ENCODE peak calls at places on chromosomes 16 and 17, in eight cellular contexts. N, B, E, R, T, F, G and C are unnamed samples.

GRCh38 chr17:78759203-78759968 is 22.7 kb downstream of the CYTH1 start:
- DNase-seq in N (peak; percentile 82), B (peak; percentile 43), E (peak; percentile 70), R (peak; percentile 70), T (peak; percentile 70), F (no peak), G (peak; percentile 75), C (peak; percentile 92)

GRCh38 chr17:915416-916201 is 64.0 kb downstream of the NXN start:
- DNase-seq in N (no peak), B (no peak), E (peak; percentile 30), R (no peak), T (peak; percentile 76), F (peak; percentile 74), G (peak; percentile 69), C (no peak)

GRCh38 chr17:2222901-2223616 is 80.5 kb downstream of the SMG6 start:
- DNase-seq in N (peak; percentile 57), B (peak; percentile 80), E (peak; percentile 36), R (no peak), T (peak; percentile 59), F (peak; percentile 60), G (peak; percentile 84), C (no peak)

GRCh38 chr16:79194291-79194690 is 406.2 kb downstream of the MAF start:
- DNase-seq in N (no peak), B (no peak), E (no peak), R (no peak), T (no peak), F (no peak), G (no peak), C (no peak)

GRCh38 chr17:33012522-33013033 is 20.9 kb downstream of the SPACA3 start:
- DNase-seq in N (no peak), B (peak; percentile 98), E (no peak), R (no peak), T (no peak), F (peak; percentile 83), G (no peak), C (no peak)

GRCh38 chr17:78527345-78527744 is 49.9 kb downstream of the DNAH17 start:
- DNase-seq in N (no peak), B (no peak), E (no peak), R (no peak), T (no peak), F (no peak), G (no peak), C (no peak)

GRCh38 chr16:70614208-70614951 is 32.0 kb upstream of the IL34 start:
- DNase-seq in N (no peak), B (no peak), E (no peak), R (no peak), T (no peak), F (no peak), G (no peak), C (no peak)

GRCh38 chr16:85400305-85401205 is 212.6 kb upstream of the GSE1 start:
- DNase-seq in N (no peak), B (no peak), E (no peak), R (peak; percentile 3), T (peak; percentile 6), F (no peak), G (no peak), C (peak; percentile 23)

GRCh38 chr16:79276506-79276905 is 324.0 kb downstream of the MAF start:
- DNase-seq in N (no peak), B (no peak), E (no peak), R (no peak), T (no peak), F (no peak), G (no peak), C (no peak)

GRCh38 chr16:10189861-10190390 is 7.7 kb upstream of the GRIN2A start:
- DNase-seq in N (no peak), B (no peak), E (no peak), R (no peak), T (no peak), F (no peak), G (no peak), C (no peak)

GRCh38 chr16:89289428-89290395 is 72.2 kb downstream of the ZNF778 start:
- DNase-seq in N (peak; percentile 81), B (peak; percentile 57), E (peak; percentile 77), R (peak; percentile 45), T (peak; percentile 74), F (peak; percentile 39), G (peak; percentile 87), C (peak; percentile 92)

GRCh38 chr17:73349647-73350046 is 37.8 kb upstream of the CDC42EP4 start:
- DNase-seq in N (no peak), B (no peak), E (no peak), R (no peak), T (no peak), F (no peak), G (no peak), C (no peak)

GRCh38 chr16:68539704-68540370 is 746 bp downstream of the ZFP90 start:
- DNase-seq in N (no peak), B (no peak), E (no peak), R (no peak), T (no peak), F (peak; percentile 53), G (no peak), C (no peak)

GRCh38 chr16:31181102-31181830 is 1.3 kb downstream of the FUS start:
- DNase-seq in N (peak; percentile 38), B (peak; percentile 44), E (peak; percentile 38), R (no peak), T (peak; percentile 59), F (peak; percentile 45), G (peak; percentile 61), C (peak; percentile 83)

GRCh38 chr17:49180303-49180702 is 30.1 kb downstream of the GNGT2 start:
- DNase-seq in N (peak; percentile 74), B (peak; percentile 36), E (peak; percentile 59), R (peak; percentile 41), T (peak; percentile 66), F (no peak), G (peak; percentile 70), C (peak; percentile 87)

GRCh38 chr17:59901604-59902003 is 8.7 kb downstream of the RPS6KB1 start:
- DNase-seq in N (no peak), B (no peak), E (no peak), R (no peak), T (no peak), F (no peak), G (no peak), C (no peak)

GRCh38 chr17:28743243-28744103 is at the start of gene TRAF4:
- DNase-seq in N (peak; percentile 89), B (peak; percentile 84), E (peak; percentile 79), R (peak; percentile 73), T (peak; percentile 84), F (peak; percentile 82), G (peak; percentile 84), C (peak; percentile 95)

GRCh38 chr16:76243620-76244019 is 33.6 kb upstream of the CNTNAP4 start:
- DNase-seq in N (no peak), B (no peak), E (no peak), R (no peak), T (no peak), F (no peak), G (no peak), C (no peak)

GRCh38 chr17:82030470-82031302 is 792 bp upstream of the RAC3 start:
- DNase-seq in N (peak; percentile 91), B (peak; percentile 79), E (peak; percentile 87), R (peak; percentile 71), T (peak; percentile 85), F (peak; percentile 58), G (peak; percentile 94), C (peak; percentile 96)

GRCh38 chr17:58084317-58084981 is 1.2 kb downstream of the DYNLL2 start:
- DNase-seq in N (peak; percentile 47), B (no peak), E (peak; percentile 50), R (peak; percentile 43), T (no peak), F (peak; percentile 44), G (peak; percentile 77), C (peak; percentile 77)

GRCh38 chr17:42969006-42969581 is 4.8 kb upstream of the AARSD1 start:
- DNase-seq in N (no peak), B (peak; percentile 79), E (no peak), R (no peak), T (no peak), F (no peak), G (no peak), C (no peak)

GRCh38 chr16:35195173-35195863 is 1735.9 kb downstream of the TP53TG3F start:
- DNase-seq in N (no peak), B (no peak), E (no peak), R (no peak), T (no peak), F (no peak), G (no peak), C (no peak)
- H3K9me3 ChIP-seq in N (no peaks in the 10 kb centered on the region), B (peaks cover 20% of the 10 kb centered on the region), E (peaks cover 37% of the 10 kb centered on the region), R (peaks cover 3% of the 10 kb centered on the region), T (no peaks in the 10 kb centered on the region), F (peaks cover 17% of the 10 kb centered on the region), G (no peaks in the 10 kb centered on the region), C (no peaks in the 10 kb centered on the region)

DNA sequence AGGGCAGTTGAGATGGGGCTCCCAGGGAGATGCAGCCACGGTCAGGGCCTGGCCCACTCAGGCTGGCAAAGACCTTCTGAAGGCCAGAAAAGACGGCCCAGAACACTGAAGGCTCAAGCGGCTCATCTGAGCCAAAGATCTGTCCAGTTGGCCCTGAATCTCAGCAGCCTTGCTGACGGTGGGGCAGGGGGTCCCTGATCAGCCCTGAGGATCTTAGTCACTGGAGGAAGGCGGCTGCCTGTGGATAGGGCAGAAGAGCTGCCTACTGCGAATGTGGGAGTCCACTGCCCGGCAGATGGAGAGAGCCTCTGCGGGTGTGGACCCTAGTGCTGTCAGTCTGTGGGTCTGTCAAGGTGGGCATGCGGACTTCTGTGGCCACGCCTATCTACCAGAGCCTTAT is 1738.2 kb downstream of the TP53TG3F start:
- DNase-seq in N (no peak), B (no peak), E (no peak), R (no peak), T (no peak), F (no peak), G (no peak), C (peak; percentile 63)
- H3K9me3 ChIP-seq in N (no peaks in the 10 kb centered on the region), B (peaks cover 34% of the 10 kb centered on the region), E (peaks cover 41% of the 10 kb centered on the region), R (peaks cover 3% of the 10 kb centered on the region), T (no peaks in the 10 kb centered on the region), F (peaks cover 20% of the 10 kb centered on the region), G (no peaks in the 10 kb centered on the region), C (peaks cover 71% of the 10 kb centered on the region)

GRCh38 chr16:35308674-35309073 is 1849.3 kb downstream of the TP53TG3F start:
- DNase-seq in N (no peak), B (no peak), E (no peak), R (no peak), T (no peak), F (peak; percentile 38), G (no peak), C (no peak)

GRCh38 chr16:35314298-35314697 is 1854.9 kb downstream of the TP53TG3F start:
- DNase-seq in N (no peak), B (no peak), E (no peak), R (no peak), T (no peak), F (no peak), G (no peak), C (no peak)

GRCh38 chr16:35310999-35311398 is 1851.6 kb downstream of the TP53TG3F start:
- DNase-seq in N (no peak), B (no peak), E (no peak), R (no peak), T (no peak), F (no peak), G (no peak), C (no peak)

GRCh38 chr16:35306915-35307314 is 1847.5 kb downstream of the TP53TG3F start:
- DNase-seq in N (no peak), B (no peak), E (no peak), R (no peak), T (no peak), F (peak; percentile 54), G (no peak), C (no peak)

GRCh38 chr16:35311475-35311874 is 1852.1 kb downstream of the TP53TG3F start:
- DNase-seq in N (no peak), B (no peak), E (no peak), R (no peak), T (no peak), F (no peak), G (no peak), C (no peak)
- H3K9me3 ChIP-seq in N (no peaks in the 10 kb centered on the region), B (peaks cover 37% of the 10 kb centered on the region), E (peaks cover 18% of the 10 kb centered on the region), R (peaks cover 4% of the 10 kb centered on the region), T (no peaks in the 10 kb centered on the region), F (no peaks in the 10 kb centered on the region), G (no peaks in the 10 kb centered on the region), C (peaks cover 53% of the 10 kb centered on the region)

GRCh38 chr16:75172578-75172977 is 24.3 kb downstream of the ZFP1 start:
- DNase-seq in N (no peak), B (no peak), E (no peak), R (no peak), T (no peak), F (no peak), G (no peak), C (no peak)
- H3K9me3 ChIP-seq in N (peaks cover 63% of the 10 kb centered on the region), B (peaks cover 75% of the 10 kb centered on the region), E (peaks cover 100% of the 10 kb centered on the region), R (peaks cover 13% of the 10 kb centered on the region), T (peaks cover 100% of the 10 kb centered on the region), F (peaks cover 59% of the 10 kb centered on the region), G (peaks cover 55% of the 10 kb centered on the region), C (peaks cover 99% of the 10 kb centered on the region)